ENCODE peak calls at places on chromosomes 12 and 14, in ten cellular contexts. M is Calu3, U is H1, E is cardiac muscle cell, W is tibial nerve, Y is OCI-LY7, O is A549, V is Peyer's patch, B is spleen, A is fibroblast of lung. P is an unnamed sample.

GRCh38 chr14:67416085-67416484 is 4.1 kb upstream of the PLEK2 start:
- DNase-seq in M (no peak), U (no peak), E (no peak), W (no peak), Y (no peak), O (no peak), V (peak; percentile 19), B (no peak), A (no peak), P (no peak)

GRCh38 chr12:93060666-93061413 is 131.7 kb upstream of the EEA1 start:
- DNase-seq in M (no peak), U (no peak), E (peak; percentile 36), W (peak; percentile 43), Y (no peak), O (no peak), V (no peak), B (no peak), A (peak; percentile 70), P (no peak)

GRCh38 chr14:64235652-64236640 is 58.2 kb downstream of the ESR2 start:
- DNase-seq in M (no peak), U (no peak), E (no peak), W (no peak), Y (peak; percentile 96), O (no peak), V (no peak), B (peak; percentile 92), A (no peak), P (no peak)

GRCh38 chr14:85573406-85573805 is 43.5 kb downstream of the FLRT2 start:
- DNase-seq in M (no peak), U (no peak), E (no peak), W (no peak), Y (no peak), O (no peak), V (no peak), B (no peak), A (no peak), P (no peak)

GRCh38 chr12:6957741-6958608 is 6.8 kb downstream of the PTPN6 start:
- DNase-seq in M (no peak), U (no peak), E (no peak), W (no peak), Y (no peak), O (no peak), V (no peak), B (peak; percentile 82), A (no peak), P (no peak)

GRCh38 chr12:81573228-81573627 is 185.9 kb downstream of the PPFIA2 start:
- DNase-seq in M (no peak), U (no peak), E (peak; percentile 25), W (no peak), Y (no peak), O (no peak), V (no peak), B (no peak), A (peak; percentile 14), P (no peak)

GRCh38 chr14:33580221-33580749 is 370.6 kb downstream of the EGLN3 start:
- DNase-seq in M (no peak), U (no peak), E (no peak), W (no peak), Y (no peak), O (no peak), V (peak; percentile 48), B (no peak), A (no peak), P (no peak)

GRCh38 chr12:125185740-125186470 is 120.7 kb downstream of the AACS start:
- DNase-seq in M (peak; percentile 89), U (no peak), E (peak; percentile 92), W (no peak), Y (peak; percentile 88), O (peak; percentile 74), V (peak; percentile 73), B (peak; percentile 84), A (peak; percentile 56), P (peak; percentile 45)

GRCh38 chr14:64720190-64720589 is 16.0 kb downstream of the PLEKHG3 start:
- DNase-seq in M (peak; percentile 71), U (no peak), E (no peak), W (no peak), Y (no peak), O (peak; percentile 92), V (peak; percentile 73), B (no peak), A (peak; percentile 30), P (no peak)

DNA sequence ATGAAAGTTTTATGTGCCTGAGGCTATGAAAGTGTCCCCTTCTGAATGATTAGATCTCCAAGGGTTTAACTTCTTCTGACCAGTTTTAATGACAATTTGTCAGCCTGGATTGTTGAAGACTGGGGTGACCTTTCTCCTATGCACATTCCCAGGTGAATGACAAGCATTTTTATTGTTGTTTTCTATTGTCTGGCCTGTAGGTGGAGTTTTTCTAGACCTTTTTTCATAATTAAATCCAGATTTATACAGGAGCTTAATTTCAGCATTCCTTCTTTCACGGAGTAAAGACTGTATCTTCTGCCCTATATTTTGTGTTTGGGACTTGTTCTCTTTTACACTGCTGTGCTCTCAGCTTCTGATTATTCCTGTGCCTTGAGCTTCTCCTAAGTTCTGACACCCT is 125.0 kb upstream of the FAR2 start:
- DNase-seq in M (no peak), U (no peak), E (no peak), W (no peak), Y (no peak), O (no peak), V (no peak), B (no peak), A (no peak), P (no peak)
- TF ChIP-seq CTCF in M (no peak), U (no peak), E (peak; percentile 27), W (no peak), Y (peak; percentile 56), O (no peak), V (no peak), B (no peak), A (peak; percentile 12), P (peak; percentile 25)

GRCh38 chr14:91931478-91932088 is 15.9 kb downstream of the FBLN5 start:
- DNase-seq in M (no peak), U (no peak), E (no peak), W (no peak), Y (no peak), O (no peak), V (no peak), B (no peak), A (no peak), P (no peak)
- TF ChIP-seq CTCF in M (no peak), U (no peak), E (no peak), W (no peak), Y (no peak), O (no peak), V (no peak), B (no peak), A (no peak), P (no peak)

DNA sequence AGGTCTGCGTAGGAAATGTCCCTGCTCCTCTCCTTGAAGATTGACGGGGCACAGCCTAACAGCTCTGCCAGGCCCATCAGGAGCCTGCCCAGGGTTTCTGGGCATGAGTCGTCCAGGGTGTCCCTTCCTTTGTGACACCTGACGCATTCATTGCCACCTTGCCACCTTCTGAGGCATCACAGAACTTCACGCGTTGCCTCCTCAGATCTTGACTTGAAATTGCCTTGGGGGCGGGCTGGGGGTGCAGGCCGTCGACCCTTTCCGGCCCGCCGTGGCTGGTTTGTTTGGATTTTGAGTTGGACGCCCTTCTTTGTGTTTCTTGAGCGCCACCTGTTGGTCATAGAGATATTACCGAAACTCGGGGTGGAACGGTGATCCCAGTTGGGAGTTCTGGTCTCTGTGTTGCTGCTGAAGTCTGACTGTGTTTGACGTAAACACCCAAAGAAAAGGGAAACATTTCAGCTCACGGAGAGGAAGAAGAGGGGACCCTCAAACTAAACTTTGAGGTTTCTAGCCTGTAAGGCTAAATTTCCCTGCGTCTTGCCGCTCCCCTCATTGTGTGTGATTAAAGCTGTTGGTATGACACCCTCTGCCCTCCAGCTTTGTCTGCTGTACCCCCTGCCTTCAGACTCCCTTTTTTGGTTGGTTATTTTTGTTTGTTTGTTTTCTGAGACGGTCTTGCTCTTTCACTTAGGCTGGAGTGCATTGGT is 44.6 kb downstream of the MLXIP start:
- DNase-seq in M (peak; percentile 81), U (no peak), E (peak; percentile 78), W (peak; percentile 93), Y (peak; percentile 78), O (peak; percentile 76), V (peak; percentile 71), B (peak; percentile 78), A (peak; percentile 72), P (no peak)
- TF ChIP-seq CTCF in M (no peak), U (peak; percentile 42), E (peak; percentile 68), W (peak; percentile 77), Y (peak; percentile 94), O (peak; percentile 92), V (peak; percentile 68), B (peak; percentile 36), A (peak; percentile 65), P (peak; percentile 84)

GRCh38 chr14:90278199-90279175 is 22.1 kb downstream of the PSMC1 start:
- DNase-seq in M (no peak), U (no peak), E (no peak), W (no peak), Y (no peak), O (no peak), V (no peak), B (no peak), A (no peak), P (no peak)

GRCh38 chr14:90275455-90275814 is 19.1 kb downstream of the PSMC1 start:
- DNase-seq in M (no peak), U (no peak), E (no peak), W (no peak), Y (no peak), O (no peak), V (no peak), B (no peak), A (no peak), P (no peak)

GRCh38 chr14:90277581-90278198 is 21.3 kb downstream of the PSMC1 start:
- DNase-seq in M (no peak), U (no peak), E (no peak), W (no peak), Y (no peak), O (no peak), V (no peak), B (no peak), A (no peak), P (no peak)

GRCh38 chr14:90275820-90276219 is 19.5 kb downstream of the PSMC1 start:
- DNase-seq in M (no peak), U (no peak), E (no peak), W (no peak), Y (no peak), O (no peak), V (no peak), B (no peak), A (no peak), P (no peak)

GRCh38 chr14:90276627-90277367 is 20.4 kb downstream of the PSMC1 start:
- DNase-seq in M (no peak), U (no peak), E (no peak), W (no peak), Y (no peak), O (no peak), V (no peak), B (no peak), A (no peak), P (no peak)
- TF ChIP-seq CTCF in M (no peak), U (peak; percentile 76), E (no peak), W (no peak), Y (no peak), O (no peak), V (no peak), B (no peak), A (no peak), P (no peak)

GRCh38 chr14:24086193-24086955 is 7.7 kb upstream of the PCK2 start:
- DNase-seq in M (no peak), U (no peak), E (no peak), W (no peak), Y (no peak), O (no peak), V (peak; percentile 7), B (peak; percentile 35), A (no peak), P (no peak)
- TF ChIP-seq CTCF in M (no peak), U (no peak), E (no peak), W (no peak), Y (no peak), O (no peak), V (no peak), B (no peak), A (no peak), P (no peak)